ENCODE peak calls at places on chromosomes 2 and 18, in five cellular contexts. One of them, this sample, is unnamed.

GRCh38 chr18:23138470-23138869 is 3.2 kb downstream of the CABLES1 start:
- DNase-seq in posterior cingulate gyrus: no peak
- DNase-seq in fibroblast of the aortic adventitia: no peak
- DNase-seq in skeletal muscle cell: no peak
- DNase-seq in fibroblast of lung: no peak
- DNase-seq in this sample: no peak

GRCh38 chr18:69102959-69103358 is 297.7 kb upstream of the DOK6 start:
- DNase-seq in fibroblast of the aortic adventitia: no peak
- DNase-seq in fibroblast of lung: peak; percentile 31
- DNase-seq in skeletal muscle cell: peak; percentile 4
- DNase-seq in posterior cingulate gyrus: no peak
- DNase-seq in this sample: peak; percentile 19

GRCh38 chr2:160647967-160648685 is 154.5 kb upstream of the RBMS1 start:
- DNase-seq in fibroblast of the aortic adventitia: no peak
- DNase-seq in skeletal muscle cell: no peak
- DNase-seq in fibroblast of lung: no peak
- DNase-seq in posterior cingulate gyrus: no peak
- DNase-seq in this sample: no peak

GRCh38 chr18:49565656-49566055 is 3.8 kb downstream of the LIPG start:
- DNase-seq in fibroblast of lung: peak; percentile 67
- DNase-seq in posterior cingulate gyrus: peak; percentile 61
- DNase-seq in fibroblast of the aortic adventitia: peak; percentile 79
- DNase-seq in skeletal muscle cell: no peak
- DNase-seq in this sample: peak; percentile 77

GRCh38 chr2:46653539-46653938 is 174.2 kb downstream of the TMEM247 start:
- DNase-seq in fibroblast of lung: no peak
- DNase-seq in fibroblast of the aortic adventitia: peak; percentile 90
- DNase-seq in skeletal muscle cell: no peak
- DNase-seq in posterior cingulate gyrus: no peak
- DNase-seq in this sample: peak; percentile 50

GRCh38 chr18:3577456-3577855 is 127.5 kb downstream of the TGIF1 start:
- DNase-seq in fibroblast of lung: no peak
- DNase-seq in skeletal muscle cell: no peak
- DNase-seq in posterior cingulate gyrus: no peak
- DNase-seq in fibroblast of the aortic adventitia: no peak
- DNase-seq in this sample: no peak

GRCh38 chr2:147792966-147793617 is 51.7 kb upstream of the ACVR2A start:
- DNase-seq in skeletal muscle cell: peak; percentile 44
- DNase-seq in fibroblast of lung: peak; percentile 49
- DNase-seq in posterior cingulate gyrus: no peak
- DNase-seq in fibroblast of the aortic adventitia: peak; percentile 19
- DNase-seq in this sample: peak; percentile 27

GRCh38 chr18:55272510-55273243 is 313.4 kb upstream of the CCDC68 start:
- DNase-seq in posterior cingulate gyrus: no peak
- DNase-seq in skeletal muscle cell: no peak
- DNase-seq in fibroblast of lung: peak; percentile 85
- DNase-seq in fibroblast of the aortic adventitia: peak; percentile 65
- DNase-seq in this sample: peak; percentile 28

GRCh38 chr2:207483477-207483876 is 46.3 kb upstream of the CREB1 start:
- DNase-seq in fibroblast of lung: no peak
- DNase-seq in posterior cingulate gyrus: no peak
- DNase-seq in fibroblast of the aortic adventitia: no peak
- DNase-seq in skeletal muscle cell: peak; percentile 56
- DNase-seq in this sample: no peak

GRCh38 chr2:119174216-119174992 is 15.9 kb upstream of the C1QL2 start:
- DNase-seq in posterior cingulate gyrus: peak; percentile 49
- DNase-seq in fibroblast of the aortic adventitia: peak; percentile 25
- DNase-seq in skeletal muscle cell: no peak
- DNase-seq in fibroblast of lung: peak; percentile 15
- DNase-seq in this sample: peak; percentile 43

GRCh38 chr2:28449489-28450395 is 46.1 kb upstream of the PLB1 start:
- DNase-seq in fibroblast of lung: no peak
- DNase-seq in posterior cingulate gyrus: no peak
- DNase-seq in fibroblast of the aortic adventitia: peak; percentile 31
- DNase-seq in skeletal muscle cell: no peak
- DNase-seq in this sample: peak; percentile 41

GRCh38 chr2:237715459-237715947 is 83.1 kb upstream of the RBM44 start:
- DNase-seq in fibroblast of lung: no peak
- DNase-seq in posterior cingulate gyrus: no peak
- DNase-seq in fibroblast of the aortic adventitia: no peak
- DNase-seq in skeletal muscle cell: no peak
- DNase-seq in this sample: no peak

GRCh38 chr2:103008586-103008985 is 246.8 kb downstream of the TMEM182 start:
- DNase-seq in skeletal muscle cell: no peak
- DNase-seq in fibroblast of lung: no peak
- DNase-seq in fibroblast of the aortic adventitia: no peak
- DNase-seq in posterior cingulate gyrus: no peak
- DNase-seq in this sample: no peak

GRCh38 chr2:199624958-199625357 is 167.2 kb upstream of the SATB2 start:
- DNase-seq in skeletal muscle cell: no peak
- DNase-seq in posterior cingulate gyrus: no peak
- DNase-seq in fibroblast of the aortic adventitia: no peak
- DNase-seq in fibroblast of lung: no peak
- DNase-seq in this sample: no peak

GRCh38 chr18:38420611-38421010 is 855.0 kb upstream of the CELF4 start:
- DNase-seq in fibroblast of lung: no peak
- DNase-seq in skeletal muscle cell: no peak
- DNase-seq in posterior cingulate gyrus: no peak
- DNase-seq in fibroblast of the aortic adventitia: no peak
- DNase-seq in this sample: no peak

GRCh38 chr2:27703638-27704341 is 40.1 kb downstream of the SLC4A1AP start:
- DNase-seq in skeletal muscle cell: peak; percentile 82
- DNase-seq in fibroblast of lung: peak; percentile 93
- DNase-seq in posterior cingulate gyrus: peak; percentile 77
- DNase-seq in fibroblast of the aortic adventitia: peak; percentile 99
- DNase-seq in this sample: peak; percentile 95

GRCh38 chr2:173151671-173152398 is 76.2 kb downstream of the MAP3K20 start:
- DNase-seq in fibroblast of lung: peak; percentile 70
- DNase-seq in skeletal muscle cell: peak; percentile 79
- DNase-seq in posterior cingulate gyrus: no peak
- DNase-seq in fibroblast of the aortic adventitia: peak; percentile 54
- DNase-seq in this sample: peak; percentile 52

GRCh38 chr2:144516981-144517824 is 2.7 kb downstream of the ZEB2 start:
- DNase-seq in posterior cingulate gyrus: peak; percentile 61
- DNase-seq in fibroblast of the aortic adventitia: peak; percentile 93
- DNase-seq in skeletal muscle cell: peak; percentile 89
- DNase-seq in fibroblast of lung: peak; percentile 96
- DNase-seq in this sample: peak; percentile 96

GRCh38 chr2:121095257-121096080 is 189.5 kb downstream of the TFCP2L1 start:
- DNase-seq in fibroblast of lung: peak; percentile 67
- DNase-seq in posterior cingulate gyrus: peak; percentile 66
- DNase-seq in skeletal muscle cell: no peak
- DNase-seq in fibroblast of the aortic adventitia: peak; percentile 54
- DNase-seq in this sample: peak; percentile 76

GRCh38 chr2:120659275-120659952 is 76.3 kb upstream of the GLI2 start:
- DNase-seq in skeletal muscle cell: no peak
- DNase-seq in posterior cingulate gyrus: no peak
- DNase-seq in fibroblast of the aortic adventitia: no peak
- DNase-seq in fibroblast of lung: no peak
- DNase-seq in this sample: no peak

GRCh38 chr2:45203400-45203799 is 194.1 kb upstream of the SIX2 start:
- DNase-seq in fibroblast of lung: no peak
- DNase-seq in fibroblast of the aortic adventitia: no peak
- DNase-seq in skeletal muscle cell: no peak
- DNase-seq in posterior cingulate gyrus: no peak
- DNase-seq in this sample: no peak

GRCh38 chr18:59301974-59302373 is 16.5 kb downstream of the CPLX4 start:
- DNase-seq in posterior cingulate gyrus: no peak
- DNase-seq in fibroblast of the aortic adventitia: no peak
- DNase-seq in fibroblast of lung: no peak
- DNase-seq in skeletal muscle cell: no peak
- DNase-seq in this sample: no peak

GRCh38 chr18:57466307-57466706 is 31.1 kb downstream of the ONECUT2 start:
- DNase-seq in posterior cingulate gyrus: no peak
- DNase-seq in skeletal muscle cell: no peak
- DNase-seq in fibroblast of the aortic adventitia: peak; percentile 17
- DNase-seq in fibroblast of lung: no peak
- DNase-seq in this sample: peak; percentile 1

GRCh38 chr18:12819330-12819729 is 64.7 kb downstream of the PTPN2 start:
- DNase-seq in posterior cingulate gyrus: no peak
- DNase-seq in skeletal muscle cell: no peak
- DNase-seq in fibroblast of the aortic adventitia: no peak
- DNase-seq in fibroblast of lung: no peak
- DNase-seq in this sample: no peak

GRCh38 chr2:12169060-12169406 is 422.6 kb downstream of the LPIN1 start:
- DNase-seq in fibroblast of the aortic adventitia: peak; percentile 85
- DNase-seq in fibroblast of lung: peak; percentile 97
- DNase-seq in posterior cingulate gyrus: no peak
- DNase-seq in skeletal muscle cell: peak; percentile 45
- DNase-seq in this sample: peak; percentile 84

GRCh38 chr2:143852748-143853147 is 667.2 kb downstream of the ZEB2 start:
- DNase-seq in fibroblast of the aortic adventitia: no peak
- DNase-seq in posterior cingulate gyrus: no peak
- DNase-seq in skeletal muscle cell: no peak
- DNase-seq in fibroblast of lung: no peak
- DNase-seq in this sample: no peak

GRCh38 chr18:45416168-45416567 is 199.1 kb upstream of the SLC14A2 start:
- DNase-seq in posterior cingulate gyrus: no peak
- DNase-seq in fibroblast of lung: no peak
- DNase-seq in fibroblast of the aortic adventitia: no peak
- DNase-seq in skeletal muscle cell: no peak
- DNase-seq in this sample: no peak

GRCh38 chr2:854460-854859 is 96.2 kb upstream of the SNTG2 start:
- DNase-seq in posterior cingulate gyrus: no peak
- DNase-seq in skeletal muscle cell: no peak
- DNase-seq in fibroblast of the aortic adventitia: no peak
- DNase-seq in fibroblast of lung: peak; percentile 9
- DNase-seq in this sample: peak; percentile 13

GRCh38 chr2:112867701-112868631 is 31.4 kb upstream of the IL1B start:
- DNase-seq in fibroblast of the aortic adventitia: no peak
- DNase-seq in posterior cingulate gyrus: no peak
- DNase-seq in skeletal muscle cell: no peak
- DNase-seq in fibroblast of lung: no peak
- DNase-seq in this sample: no peak

GRCh38 chr2:25587361-25587760 is 86.0 kb downstream of the DTNB start:
- DNase-seq in fibroblast of the aortic adventitia: peak; percentile 23
- DNase-seq in posterior cingulate gyrus: peak; percentile 49
- DNase-seq in skeletal muscle cell: no peak
- DNase-seq in fibroblast of lung: peak; percentile 42
- DNase-seq in this sample: peak; percentile 18

GRCh38 chr2:199336546-199336945 is 121.2 kb downstream of the SATB2 start:
- DNase-seq in posterior cingulate gyrus: no peak
- DNase-seq in fibroblast of lung: no peak
- DNase-seq in fibroblast of the aortic adventitia: no peak
- DNase-seq in skeletal muscle cell: no peak
- DNase-seq in this sample: no peak

This sample was measured in fibroblast of pulmonary artery.